ENCODE peak calls at places on chromosome 18, in five cellular contexts. C is neural crest cell, K is Calu3, L is germinal center, B is T-helper 9 cell. N is an unnamed sample.

GRCh38 chr18:24230766-24231165 is 91.9 kb downstream of the CABYR start:
- DNase-seq in C (no peak), K (no peak), L (no peak), B (no peak), N (no peak)

GRCh38 chr18:48575658-48576453 is 37.0 kb downstream of the CTIF start:
- DNase-seq in C (peak), K (no peak), L (no peak), B (no peak), N (no peak)

GRCh38 chr18:59517446-59518171 is 158.5 kb upstream of the LMAN1 start:
- DNase-seq in C (peak), K (no peak), L (no peak), B (no peak), N (no peak)

GRCh38 chr18:68316636-68317035 is 398.3 kb downstream of the TMX3 start:
- DNase-seq in C (no peak), K (no peak), L (no peak), B (no peak), N (peak)

GRCh38 chr18:3869848-3870247 is 419.9 kb downstream of the TGIF1 start:
- DNase-seq in C (no peak), K (peak), L (no peak), B (no peak), N (peak)

GRCh38 chr18:21742323-21742687 is 1.7 kb downstream of the MIB1 start:
- DNase-seq in C (no peak), K (no peak), L (no peak), B (no peak), N (no peak)

GRCh38 chr18:74378179-74378682 is 62.6 kb downstream of the C18orf63 start:
- DNase-seq in C (no peak), K (no peak), L (no peak), B (no peak), N (no peak)

GRCh38 chr18:71239111-71239624 is 950.3 kb downstream of the SOCS6 start:
- DNase-seq in C (no peak), K (no peak), L (no peak), B (no peak), N (no peak)

GRCh38 chr18:38718365-38718901 is 1152.8 kb upstream of the CELF4 start:
- DNase-seq in C (no peak), K (no peak), L (no peak), B (no peak), N (no peak)

GRCh38 chr18:6022840-6023239 is 127.5 kb upstream of the TMEM200C start:
- DNase-seq in C (no peak), K (no peak), L (no peak), B (no peak), N (peak)

GRCh38 chr18:46434629-46435028 is 222.4 kb downstream of the LOXHD1 start:
- DNase-seq in C (no peak), K (no peak), L (no peak), B (no peak), N (no peak)

GRCh38 chr18:50079571-50080295 is 115.2 kb downstream of the MYO5B start:
- DNase-seq in C (no peak), K (no peak), L (no peak), B (no peak), N (no peak)

GRCh38 chr18:70249118-70249517 is 39.7 kb upstream of the SOCS6 start:
- DNase-seq in C (no peak), K (no peak), L (no peak), B (no peak), N (peak)

GRCh38 chr18:23894661-23895175 is 119.8 kb upstream of the TTC39C start:
- DNase-seq in C (no peak), K (no peak), L (no peak), B (no peak), N (no peak)

GRCh38 chr18:63063171-63063570 is 256.4 kb downstream of the BCL2 start:
- DNase-seq in C (no peak), K (peak), L (no peak), B (no peak), N (no peak)

GRCh38 chr18:22417496-22418188 is at the start of gene CTAGE1:
- DNase-seq in C (no peak), K (no peak), L (no peak), B (no peak), N (no peak)

GRCh38 chr18:2147866-2148265 is 423.4 kb downstream of the METTL4 start:
- DNase-seq in C (no peak), K (no peak), L (no peak), B (no peak), N (no peak)

GRCh38 chr18:62857278-62857976 is 142.1 kb downstream of the PHLPP1 start:
- DNase-seq in C (no peak), K (no peak), L (no peak), B (no peak), N (no peak)

GRCh38 chr18:23673725-23674124 is 11.0 kb upstream of the ANKRD29 start:
- DNase-seq in C (no peak), K (no peak), L (no peak), B (no peak), N (no peak)

GRCh38 chr18:34867520-34867919 is 157.4 kb downstream of the DTNA start:
- DNase-seq in C (peak), K (no peak), L (peak), B (no peak), N (no peak)

GRCh38 chr18:13486686-13487085 is 239.7 kb downstream of the FAM210A start:
- DNase-seq in C (no peak), K (no peak), L (no peak), B (no peak), N (no peak)

GRCh38 chr18:9690418-9691178 is 17.5 kb upstream of the RAB31 start:
- DNase-seq in C (no peak), K (no peak), L (no peak), B (no peak), N (no peak)

GRCh38 chr18:43665239-43665788 is 388.0 kb upstream of the SYT4 start:
- DNase-seq in C (no peak), K (no peak), L (no peak), B (no peak), N (peak)

GRCh38 chr18:6920099-6920955 is 190.8 kb downstream of the ARHGAP28 start:
- DNase-seq in C (peak), K (peak), L (peak), B (no peak), N (peak)

GRCh38 chr18:77073336-77074093 is 59.1 kb downstream of the MBP start:
- DNase-seq in C (no peak), K (no peak), L (no peak), B (no peak), N (no peak)

GRCh38 chr18:26059357-26059756 is 31.1 kb downstream of the SS18 start:
- DNase-seq in C (no peak), K (no peak), L (no peak), B (no peak), N (no peak)

GRCh38 chr18:38575023-38575422 is 1009.4 kb upstream of the CELF4 start:
- DNase-seq in C (no peak), K (no peak), L (no peak), B (no peak), N (no peak)

GRCh38 chr18:48874701-48875162 is 76.0 kb downstream of the SMAD7 start:
- DNase-seq in C (no peak), K (no peak), L (no peak), B (no peak), N (no peak)

GRCh38 chr18:77119101-77119850 is 13.3 kb downstream of the MBP start:
- DNase-seq in C (no peak), K (no peak), L (no peak), B (no peak), N (no peak)

GRCh38 chr18:48792141-48792540 is 158.6 kb downstream of the SMAD7 start:
- DNase-seq in C (no peak), K (no peak), L (no peak), B (no peak), N (no peak)

GRCh38 chr18:10432781-10433180 is 21.7 kb upstream of the APCDD1 start:
- DNase-seq in C (no peak), K (no peak), L (no peak), B (no peak), N (no peak)